ENCODE peak calls at places on chromosomes 11 and 22, in four cellular contexts. A, B, F and L are unnamed samples.

GRCh38 chr22:20002098-20002497 is 14.5 kb downstream of the ARVCF start:
- DNase-seq in A (peak; percentile 17), B (no peak), F (no peak), L (no peak)

GRCh38 chr11:59197990-59198389 is 14.7 kb downstream of the MPEG1 start:
- DNase-seq in F (peak; percentile 88), B (peak; percentile 63), A (peak; percentile 77), L (peak; percentile 67)

GRCh38 chr11:117316197-117316961 is at the start of gene BACE1:
- DNase-seq in A (peak; percentile 90), B (peak; percentile 89), F (peak; percentile 90), L (peak; percentile 79)

GRCh38 chr11:82229346-82229745 is 504.3 kb downstream of the FAM181B start:
- DNase-seq in F (peak; percentile 10), A (no peak), B (no peak), L (no peak)

GRCh38 chr22:37186997-37187522 is 987 bp downstream of the C1QTNF6 start:
- DNase-seq in F (peak; percentile 58), B (no peak), A (peak; percentile 17), L (no peak)

GRCh38 chr11:17473071-17473744 is 3.4 kb downstream of the ABCC8 start:
- DNase-seq in F (no peak), B (no peak), A (no peak), L (peak; percentile 6)

GRCh38 chr11:10990160-10990559 is 132.3 kb upstream of the ZBED5 start:
- DNase-seq in B (no peak), F (no peak), A (no peak), L (no peak)

GRCh38 chr11:112831041-112831440 is 130.2 kb upstream of the NCAM1 start:
- DNase-seq in A (no peak), B (no peak), F (no peak), L (no peak)

GRCh38 chr11:76292583-76293188 is 86.4 kb upstream of the WNT11 start:
- DNase-seq in B (no peak), A (no peak), F (no peak), L (no peak)

GRCh38 chr22:47102648-47103047 is 340.2 kb downstream of the TBC1D22A start:
- DNase-seq in A (no peak), F (no peak), B (no peak), L (no peak)

DNA sequence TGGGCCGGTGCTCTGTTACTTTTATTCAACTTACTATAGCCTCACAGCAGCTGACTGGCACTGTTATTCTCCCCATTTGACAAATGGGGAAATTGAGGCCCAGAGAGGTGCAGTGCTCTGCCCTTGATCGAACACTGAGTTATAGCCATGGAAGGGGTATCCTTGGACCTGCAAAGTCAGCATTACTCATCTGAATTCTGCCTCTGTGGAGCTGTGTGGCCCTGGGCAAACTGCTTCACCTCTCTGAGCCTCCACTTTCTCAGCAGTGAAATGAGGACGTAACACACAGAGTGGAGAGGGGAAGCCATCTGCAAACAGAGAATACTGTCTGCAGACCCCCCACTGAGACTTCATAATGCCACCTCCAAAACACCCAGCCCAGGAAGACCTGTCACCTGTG is 25.3 kb downstream of the TPST2 start:
- DNase-seq in B (no peak), A (no peak), F (no peak), L (no peak)
- H3K4me3 ChIP-seq in B (no peak overlapping the region), A (no peak overlapping the region), F (no peak overlapping the region), L (no peak overlapping the region)

DNA sequence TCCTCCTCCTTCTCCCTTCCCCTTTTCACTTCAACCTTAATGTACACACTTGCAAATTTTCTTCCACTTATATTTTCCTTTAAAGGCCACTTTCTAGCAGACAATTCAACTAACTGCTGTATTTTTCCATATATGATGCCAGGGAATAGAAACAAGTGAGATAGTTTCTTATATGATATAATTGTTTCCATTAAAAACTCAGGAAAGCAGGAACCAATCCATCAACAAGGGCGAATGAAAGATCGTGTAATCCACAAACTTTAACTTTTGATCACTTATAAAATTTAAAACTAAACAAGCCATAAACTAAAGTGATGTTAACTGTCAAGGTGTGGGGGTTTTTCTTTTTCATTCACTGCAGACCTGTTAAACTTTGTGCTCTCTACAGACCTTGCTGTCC is 60.1 kb downstream of the MAML2 start:
- DNase-seq in A (no peak), B (no peak), F (no peak), L (no peak)
- H3K4me3 ChIP-seq in A (no peak overlapping the region), B (no peak overlapping the region), F (no peak overlapping the region), L (no peak overlapping the region)

GRCh38 chr22:17371446-17371845 is 2.2 kb downstream of the CECR2 start:
- DNase-seq in A (no peak), F (no peak), B (no peak), L (no peak)

GRCh38 chr22:17370036-17370765 is 941 bp downstream of the CECR2 start:
- DNase-seq in A (peak; percentile 67), F (no peak), B (peak; percentile 15), L (peak; percentile 5)

GRCh38 chr22:17368727-17369552 is at the start of gene CECR2:
- DNase-seq in A (peak; percentile 82), F (peak; percentile 67), B (peak; percentile 64), L (no peak)

GRCh38 chr22:17369553-17370035 is 334 bp downstream of the CECR2 start:
- DNase-seq in F (peak; percentile 53), B (peak; percentile 27), A (peak; percentile 77), L (peak; percentile 8)

DNA sequence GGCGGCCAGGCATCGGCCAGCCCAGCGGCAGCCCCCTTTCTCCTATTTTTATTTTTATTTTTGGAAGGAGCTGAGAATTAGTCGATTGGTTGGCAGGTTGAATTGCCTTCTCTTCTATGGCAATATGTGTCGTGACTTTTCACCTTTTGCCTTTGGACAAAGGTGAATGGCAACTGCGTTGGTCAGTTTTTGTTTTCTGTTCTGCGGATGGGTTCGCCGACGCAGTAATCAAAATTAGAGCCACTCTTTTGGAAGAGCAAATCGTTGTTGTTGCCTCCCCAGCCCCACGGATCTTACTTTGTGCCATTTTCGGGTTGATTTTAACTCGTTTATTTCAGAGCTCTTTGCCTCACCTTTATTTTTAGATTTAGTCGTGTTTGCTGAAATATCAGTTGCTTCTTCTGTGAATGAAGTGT is 1.5 kb downstream of the CECR2 start:
- DNase-seq in A (no peak), B (no peak), F (no peak), L (no peak)
- H3K4me3 ChIP-seq in A (peak overlapping the region; percentile 61), B (peak overlapping the region; percentile 55), F (peak overlapping the region; percentile 61), L (no peak overlapping the region)

GRCh38 chr11:62855571-62856332 is 16.4 kb upstream of the WDR74 start:
- DNase-seq in A (peak; percentile 97), B (peak; percentile 95), F (peak; percentile 98), L (peak; percentile 99)

GRCh38 chr11:62854825-62855570 is 15.6 kb upstream of the WDR74 start:
- DNase-seq in F (no peak), B (no peak), A (no peak), L (no peak)

GRCh38 chr11:62856333-62856910 is 17.0 kb upstream of the WDR74 start:
- DNase-seq in B (no peak), A (no peak), F (no peak), L (no peak)

GRCh38 chr11:62858201-62858600 is 18.8 kb upstream of the WDR74 start:
- DNase-seq in F (no peak), A (no peak), B (no peak), L (no peak)

DNA sequence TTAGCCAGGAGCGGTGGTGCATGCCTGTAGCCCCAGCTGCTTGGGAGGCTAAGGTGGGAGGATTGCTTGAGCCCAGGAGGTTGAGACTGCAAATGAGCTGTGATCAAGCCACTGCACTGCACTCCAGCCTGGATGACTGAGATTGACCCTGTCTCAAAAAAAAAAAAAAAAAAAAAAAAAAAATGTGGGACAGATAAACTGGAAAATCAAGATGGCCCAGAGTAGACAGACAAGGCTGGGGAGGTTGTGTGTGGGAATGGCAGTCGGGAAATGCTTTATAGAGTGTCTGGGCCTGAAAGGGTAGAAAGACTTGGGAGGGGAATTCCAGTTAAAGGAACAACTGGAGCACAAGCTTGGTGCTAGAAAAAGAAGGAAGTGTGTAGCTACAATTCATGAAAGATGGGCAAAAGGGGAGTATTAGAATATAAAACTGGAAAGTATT is 18.2 kb upstream of the WDR74 start:
- DNase-seq in F (no peak), B (no peak), A (no peak), L (no peak)
- H3K4me3 ChIP-seq in F (no peak overlapping the region), B (no peak overlapping the region), A (no peak overlapping the region), L (no peak overlapping the region)

GRCh38 chr11:96290631-96291030 is 52.4 kb downstream of the MAML2 start:
- DNase-seq in B (no peak), A (no peak), F (no peak), L (no peak)

GRCh38 chr11:96293583-96293982 is 49.4 kb downstream of the MAML2 start:
- DNase-seq in F (peak; percentile 55), A (no peak), B (no peak), L (no peak)

GRCh38 chr11:96292291-96293010 is 50.5 kb downstream of the MAML2 start:
- DNase-seq in F (no peak), B (no peak), A (no peak), L (no peak)

GRCh38 chr11:96293109-96293508 is 49.9 kb downstream of the MAML2 start:
- DNase-seq in A (no peak), B (no peak), F (no peak), L (no peak)

GRCh38 chr11:96294289-96294688 is 48.7 kb downstream of the MAML2 start:
- DNase-seq in B (no peak), A (no peak), F (no peak), L (no peak)
- H3K4me3 ChIP-seq in B (no peak overlapping the region), A (no peak overlapping the region), F (no peak overlapping the region), L (no peak overlapping the region)

GRCh38 chr11:79336740-79337517 is 103.9 kb downstream of the TENM4 start:
- DNase-seq in A (no peak), B (no peak), F (no peak), L (no peak)

GRCh38 chr11:79331251-79331901 is 109.5 kb downstream of the TENM4 start:
- DNase-seq in A (no peak), B (no peak), F (no peak), L (no peak)

GRCh38 chr11:79333381-79333780 is 107.4 kb downstream of the TENM4 start:
- DNase-seq in F (no peak), A (no peak), B (no peak), L (no peak)

GRCh38 chr11:79332017-79332416 is 108.8 kb downstream of the TENM4 start:
- DNase-seq in A (no peak), F (peak; percentile 11), B (no peak), L (no peak)

GRCh38 chr11:79335681-79336080 is 105.1 kb downstream of the TENM4 start:
- DNase-seq in A (no peak), F (no peak), B (no peak), L (no peak)
- H3K4me3 ChIP-seq in A (no peak overlapping the region), F (no peak overlapping the region), B (no peak overlapping the region), L (no peak overlapping the region)

GRCh38 chr11:128518493-128519207 is 68.7 kb downstream of the ETS1 start:
- DNase-seq in F (peak; percentile 45), B (no peak), A (no peak), L (no peak)
- H3K4me3 ChIP-seq in F (peak overlapping the region; percentile 86), B (no peak overlapping the region), A (peak overlapping the region; percentile 59), L (peak overlapping the region; percentile 90)

DNA sequence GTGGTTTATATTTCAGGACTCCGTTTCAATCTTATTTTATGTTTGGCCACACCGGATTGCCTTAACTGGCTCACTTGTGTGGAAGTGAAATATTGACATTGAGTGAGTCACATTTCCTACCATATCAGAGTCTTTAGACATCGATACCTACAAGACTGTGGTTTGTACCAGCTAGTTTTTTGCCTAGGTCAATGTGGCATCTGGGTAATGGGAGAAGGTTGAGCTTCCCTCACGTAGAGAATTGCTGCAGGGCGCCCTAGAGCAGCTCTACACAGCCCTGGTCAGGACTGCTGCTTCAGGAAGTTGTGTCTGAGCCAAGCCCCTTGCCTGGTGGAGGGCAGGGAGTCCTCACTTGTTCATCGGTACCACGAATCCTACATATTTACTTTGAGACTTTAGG is 1.6 kb downstream of the GRAMD1B start:
- DNase-seq in A (no peak), B (no peak), F (no peak), L (no peak)
- H3K4me3 ChIP-seq in A (no peak overlapping the region), B (peak overlapping the region; percentile 68), F (peak overlapping the region; percentile 69), L (peak overlapping the region; percentile 83)